ENCODE peak calls at places on chromosomes 2 and 18, in nine cellular contexts. F is ovary; X is GM23338; K is A549; W is pancreas; L is body of pancreas; A is CD8-positive, alpha-beta T cell; V is neural progenitor cell; U is cardiac muscle cell. J is an unnamed sample.

GRCh38 chr2:200498316-200498715 is 11.6 kb downstream of the KCTD18 start:
- DNase-seq in W (no peak), X (no peak), V (no peak), K (no peak), U (no peak), A (no peak), L (no peak), F (no peak), J (no peak)

GRCh38 chr2:8454797-8455196 is 227.1 kb upstream of the ID2 start:
- DNase-seq in X (no peak), K (no peak), F (no peak), A (no peak), V (no peak), W (no peak), U (no peak), L (no peak), J (no peak)

GRCh38 chr2:207876834-207877535 is 107.3 kb upstream of the FZD5 start:
- DNase-seq in F (no peak), V (no peak), K (no peak), A (no peak), W (no peak), X (no peak), L (no peak), U (no peak), J (no peak)

GRCh38 chr2:29878898-29879297 is 42.5 kb downstream of the ALK start:
- DNase-seq in W (no peak), L (no peak), F (no peak), U (no peak), K (peak; percentile 63), V (no peak), A (no peak), X (no peak), J (no peak)

GRCh38 chr2:217637268-217637615 is 365.6 kb downstream of the TNS1 start:
- DNase-seq in U (no peak), K (no peak), L (no peak), A (no peak), X (no peak), W (no peak), F (no peak), V (peak; percentile 26), J (no peak)

GRCh38 chr2:225400060-225400511 is 576 bp downstream of the NYAP2 start:
- DNase-seq in K (peak; percentile 1), X (peak; percentile 86), L (peak; percentile 6), V (peak; percentile 86), A (no peak), W (no peak), U (peak; percentile 79), F (no peak), J (peak; percentile 65)

GRCh38 chr2:45329045-45329677 is 281.9 kb downstream of the SRBD1 start:
- DNase-seq in A (no peak), K (peak; percentile 35), L (no peak), F (no peak), V (peak; percentile 20), X (no peak), U (peak; percentile 24), W (no peak), J (no peak)

GRCh38 chr2:10658041-10658913 is 31.5 kb downstream of the NOL10 start:
- DNase-seq in K (no peak), L (no peak), X (no peak), W (no peak), A (no peak), F (no peak), U (no peak), V (no peak), J (peak; percentile 91)

GRCh38 chr18:76821356-76821874 is 942 bp upstream of the ZNF236 start:
- DNase-seq in A (no peak), U (no peak), V (no peak), W (no peak), L (no peak), K (no peak), X (no peak), F (no peak), J (no peak)

GRCh38 chr18:76273036-76273545 is 222.0 kb downstream of the ZNF516 start:
- DNase-seq in K (no peak), U (no peak), L (no peak), X (no peak), W (no peak), A (no peak), F (no peak), V (no peak), J (no peak)

GRCh38 chr2:239365782-239366435 is 34.9 kb downstream of the HDAC4 start:
- DNase-seq in U (no peak), V (no peak), X (no peak), W (no peak), F (no peak), A (no peak), L (no peak), K (no peak), J (no peak)

GRCh38 chr18:74951165-74951760 is 257.7 kb downstream of the PTGR3 start:
- DNase-seq in V (no peak), L (peak; percentile 77), U (no peak), K (peak; percentile 9), F (peak; percentile 12), W (no peak), X (no peak), A (no peak), J (no peak)

GRCh38 chr2:220090050-220090449 is 462.6 kb downstream of the SLC4A3 start:
- DNase-seq in V (no peak), K (no peak), L (no peak), W (no peak), U (no peak), A (no peak), X (no peak), F (no peak), J (no peak)

GRCh38 chr2:70508711-70509462 is 44.7 kb downstream of the TGFA start:
- DNase-seq in U (no peak), W (no peak), K (no peak), V (no peak), F (no peak), A (no peak), X (no peak), L (no peak), J (no peak)

GRCh38 chr2:109637749-109638570 is 23.8 kb downstream of the SOWAHC start:
- DNase-seq in F (no peak), X (no peak), U (no peak), A (no peak), W (no peak), K (no peak), V (no peak), L (no peak), J (no peak)

GRCh38 chr2:219172231-219173154 is 2.7 kb upstream of the SLC23A3 start:
- DNase-seq in X (no peak), V (no peak), U (no peak), L (no peak), K (no peak), F (no peak), A (no peak), W (no peak), J (no peak)

GRCh38 chr2:218717262-218717661 is 6.6 kb downstream of the TTLL4 start:
- DNase-seq in X (no peak), L (no peak), F (no peak), A (no peak), W (no peak), U (no peak), V (no peak), K (no peak), J (no peak)

GRCh38 chr2:231861538-231861937 is 64.7 kb downstream of the NPPC start:
- DNase-seq in A (no peak), X (peak; percentile 19), K (no peak), U (no peak), V (no peak), L (no peak), F (no peak), W (no peak), J (no peak)

GRCh38 chr2:169034984-169035544 is 3.9 kb upstream of the ABCB11 start:
- DNase-seq in F (no peak), X (no peak), L (no peak), A (no peak), W (no peak), U (no peak), K (no peak), V (no peak), J (no peak)

GRCh38 chr18:70420151-70420898 is 131.5 kb downstream of the SOCS6 start:
- DNase-seq in U (no peak), F (no peak), K (no peak), X (no peak), V (no peak), W (no peak), L (peak; percentile 31), A (no peak), J (no peak)

GRCh38 chr2:90209009-90209408 is 1517.5 kb downstream of the RPIA start:
- DNase-seq in K (no peak), X (no peak), V (no peak), L (no peak), U (no peak), W (no peak), A (no peak), F (no peak), J (no peak)

DNA sequence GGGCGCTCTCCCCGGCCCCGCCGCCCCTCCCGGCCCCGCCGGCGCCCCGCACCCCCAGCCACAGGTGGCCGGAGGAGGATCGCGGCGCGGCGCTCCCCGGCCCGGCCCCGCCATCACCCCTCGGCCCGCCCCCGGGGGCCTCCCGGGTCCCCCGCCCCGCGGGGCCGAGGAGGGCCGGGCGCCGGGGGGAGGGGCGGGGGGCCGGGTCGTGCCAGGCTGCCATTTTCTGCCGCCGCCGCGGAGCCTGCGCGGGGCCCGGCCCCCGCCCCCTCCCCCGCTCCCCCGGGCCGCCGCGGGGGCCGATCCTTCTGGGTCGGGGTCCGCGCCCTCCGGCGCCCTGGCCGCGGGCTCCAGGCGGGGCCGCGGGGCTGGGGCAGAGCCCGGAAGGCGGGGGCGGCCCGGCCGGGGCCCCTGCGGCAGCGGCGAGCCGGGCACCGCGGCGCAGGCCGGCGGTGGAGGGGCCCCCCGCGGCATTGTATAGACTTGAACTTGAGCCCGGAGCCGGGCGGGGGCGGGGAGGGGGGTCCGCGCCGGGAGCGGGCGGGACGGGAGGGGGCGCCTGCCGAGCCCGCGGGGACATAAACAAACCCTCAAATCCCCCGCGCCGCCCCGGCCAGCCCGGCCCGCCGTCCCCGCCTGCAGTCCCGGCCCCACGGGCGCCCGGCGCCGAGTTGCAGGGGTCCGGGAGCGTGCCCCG is 546 bp downstream of the DNMT3A start:
- DNase-seq in U (peak; percentile 62), F (peak; percentile 49), W (peak; percentile 76), A (no peak), L (peak; percentile 29), K (no peak), V (no peak), X (no peak), J (no peak)
- H3K27ac ChIP-seq in U (no peak overlapping the region), F (peak overlapping the region; percentile 75), W (peak overlapping the region; percentile 61), A (no peak overlapping the region), L (peak overlapping the region; percentile 62), K (peak overlapping the region; percentile 99), V (no peak overlapping the region), X (no peak overlapping the region), J (no peak overlapping the region)

GRCh38 chr2:50513724-50514123 is 518.2 kb downstream of the NRXN1 start:
- DNase-seq in W (no peak), F (no peak), X (peak; percentile 27), U (no peak), K (no peak), V (no peak), A (no peak), L (no peak), J (no peak)
- TF ChIP-seq CTCF in W (no peak), F (no peak), X (peak; percentile 48), U (no peak), K (no peak), V (peak; percentile 45), A (no peak), L (no peak), J (peak; percentile 17)

GRCh38 chr2:134257965-134258683 is 4.3 kb downstream of the MGAT5 start:
- DNase-seq in F (no peak), V (no peak), W (no peak), L (no peak), K (no peak), A (no peak), X (no peak), U (no peak), J (no peak)
- H3K27ac ChIP-seq in F (no peak overlapping the region), V (no peak overlapping the region), W (no peak overlapping the region), L (no peak overlapping the region), K (no peak overlapping the region), A (no peak overlapping the region), X (no peak overlapping the region), U (no peak overlapping the region), J (no peak overlapping the region)

GRCh38 chr18:31241900-31242409 is 76.0 kb upstream of the DSG1 start:
- DNase-seq in F (no peak), X (peak; percentile 80), V (peak; percentile 71), W (peak; percentile 70), A (no peak), L (peak; percentile 82), U (peak; percentile 39), K (peak; percentile 69), J (peak; percentile 11)
- TF ChIP-seq CTCF in F (no peak), X (peak; percentile 81), V (peak; percentile 83), W (peak; percentile 46), A (no peak), L (peak; percentile 61), U (peak; percentile 49), K (peak; percentile 50), J (peak; percentile 25)

J was measured in WERI-Rb-1.